ENCODE peak calls at places on chromosomes 2 and 18, in six cellular contexts. K is CD8-positive, alpha-beta T cell; A is testis; H is sigmoid colon; M is A549; F is uterus. O is an unnamed sample.

GRCh38 chr2:240230424-240230945 is 90.0 kb upstream of the OTOS start:
- DNase-seq in M (no peak), K (no peak), H (peak; percentile 46), F (no peak), A (peak; percentile 9), O (no peak)

GRCh38 chr2:225930687-225931086 is 531.2 kb downstream of the NYAP2 start:
- DNase-seq in M (no peak), K (no peak), F (no peak), H (no peak), A (no peak), O (no peak)

GRCh38 chr2:208025814-208026184 is 472 bp upstream of the PLEKHM3 start:
- DNase-seq in H (no peak), K (no peak), A (peak; percentile 23), F (no peak), M (no peak), O (no peak)

GRCh38 chr18:67634631-67635338 is 118.3 kb upstream of the DSEL start:
- DNase-seq in A (no peak), K (no peak), H (no peak), M (no peak), F (no peak), O (no peak)

GRCh38 chr2:122843503-122843902 is 1088.1 kb downstream of the TSN start:
- DNase-seq in H (no peak), F (no peak), M (no peak), K (no peak), A (no peak), O (no peak)

GRCh38 chr2:16218651-16219050 is 278.3 kb downstream of the MYCN start:
- DNase-seq in K (no peak), F (no peak), M (peak; percentile 29), H (no peak), A (peak; percentile 59), O (no peak)

GRCh38 chr2:101057051-101057933 is 55.2 kb downstream of the RPL31 start:
- DNase-seq in M (no peak), F (no peak), H (no peak), A (no peak), K (no peak), O (no peak)

GRCh38 chr2:33347856-33348255 is 128.6 kb upstream of the RASGRP3 start:
- DNase-seq in H (no peak), F (no peak), K (no peak), A (no peak), M (no peak), O (no peak)

GRCh38 chr2:128626758-128627515 is 308.3 kb upstream of the HS6ST1 start:
- DNase-seq in K (no peak), A (no peak), F (no peak), M (no peak), H (peak; percentile 33), O (no peak)

GRCh38 chr2:233892793-233893192 is 24.4 kb upstream of the TRPM8 start:
- DNase-seq in M (peak; percentile 5), F (no peak), H (no peak), K (no peak), A (no peak), O (no peak)

GRCh38 chr18:33201509-33201926 is 239.0 kb downstream of the CCDC178 start:
- DNase-seq in K (no peak), H (no peak), M (peak; percentile 6), F (no peak), A (peak; percentile 51), O (no peak)

GRCh38 chr2:20803974-20804373 is 18.9 kb downstream of the LDAH start:
- DNase-seq in H (no peak), K (no peak), F (no peak), A (no peak), M (no peak), O (no peak)

GRCh38 chr2:28488858-28489575 is 6.8 kb upstream of the PLB1 start:
- DNase-seq in A (no peak), K (no peak), M (no peak), H (no peak), F (no peak), O (no peak)

GRCh38 chr2:100780203-100781008 is 39.5 kb upstream of the NPAS2 start:
- DNase-seq in F (no peak), A (no peak), H (no peak), K (no peak), M (peak; percentile 25), O (no peak)

GRCh38 chr2:104026726-104027125 is 827.2 kb upstream of the POU3F3 start:
- DNase-seq in K (no peak), A (no peak), M (no peak), H (no peak), F (no peak), O (no peak)

GRCh38 chr2:231922945-231923344 is 3.3 kb downstream of the NPPC start:
- DNase-seq in M (no peak), H (no peak), A (no peak), F (no peak), K (no peak), O (no peak)

GRCh38 chr2:119431976-119432881 is 575 bp downstream of the TMEM37 start:
- DNase-seq in F (no peak), K (no peak), A (no peak), H (peak; percentile 77), M (no peak), O (no peak)

GRCh38 chr2:226835420-226835795 is 446 bp upstream of the RHBDD1 start:
- DNase-seq in M (no peak), F (no peak), K (peak; percentile 8), H (peak; percentile 77), A (no peak), O (peak; percentile 5)

GRCh38 chr2:1550658-1551316 is 137.5 kb downstream of the TPO start:
- DNase-seq in H (peak; percentile 75), F (peak; percentile 62), K (peak; percentile 16), M (peak; percentile 46), A (peak; percentile 74), O (no peak)

GRCh38 chr18:54712758-54713157 is 115.5 kb upstream of the RAB27B start:
- DNase-seq in M (no peak), F (no peak), K (no peak), H (no peak), A (no peak), O (no peak)

DNA sequence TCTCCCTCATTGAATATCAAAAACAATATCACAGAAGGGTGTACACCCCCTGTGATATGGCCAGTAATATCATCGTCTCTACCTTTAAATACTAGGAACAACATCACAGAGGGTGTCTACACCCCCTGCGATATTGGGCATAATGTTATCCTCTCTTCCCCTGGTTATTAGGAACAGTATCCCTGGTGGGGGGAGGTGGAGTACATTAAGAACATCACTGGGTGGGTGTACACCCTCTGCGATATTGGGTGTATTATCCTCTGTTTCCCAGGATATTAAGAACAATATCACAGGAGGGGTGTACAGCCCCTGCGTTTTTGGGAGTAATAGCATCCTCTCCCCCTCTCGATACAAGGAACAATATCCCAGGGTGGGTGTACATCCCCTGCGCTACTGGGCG is 1932.8 kb downstream of the SUCLG1 start:
- DNase-seq in A (no peak), F (no peak), M (no peak), H (no peak), K (no peak), O (no peak)
- H3K9me3 ChIP-seq in A (no peaks in the 10 kb centered on the region), F (no peaks in the 10 kb centered on the region), M (peaks cover 8% of the 10 kb centered on the region), H (no peaks in the 10 kb centered on the region), K (no peaks in the 10 kb centered on the region), O (no peaks in the 10 kb centered on the region)

GRCh38 chr2:117982376-117983033 is 31.4 kb downstream of the CCDC93 start:
- DNase-seq in A (no peak), M (no peak), H (no peak), F (no peak), K (no peak), O (no peak)

GRCh38 chr2:117983040-117983439 is 30.8 kb downstream of the CCDC93 start:
- DNase-seq in A (no peak), M (no peak), K (no peak), H (no peak), F (no peak), O (no peak)

GRCh38 chr2:117980783-117981676 is 32.8 kb downstream of the CCDC93 start:
- DNase-seq in F (no peak), K (no peak), M (peak; percentile 48), H (no peak), A (no peak), O (no peak)

GRCh38 chr2:117980381-117980780 is 33.5 kb downstream of the CCDC93 start:
- DNase-seq in M (no peak), F (no peak), K (no peak), A (no peak), H (no peak), O (no peak)

DNA sequence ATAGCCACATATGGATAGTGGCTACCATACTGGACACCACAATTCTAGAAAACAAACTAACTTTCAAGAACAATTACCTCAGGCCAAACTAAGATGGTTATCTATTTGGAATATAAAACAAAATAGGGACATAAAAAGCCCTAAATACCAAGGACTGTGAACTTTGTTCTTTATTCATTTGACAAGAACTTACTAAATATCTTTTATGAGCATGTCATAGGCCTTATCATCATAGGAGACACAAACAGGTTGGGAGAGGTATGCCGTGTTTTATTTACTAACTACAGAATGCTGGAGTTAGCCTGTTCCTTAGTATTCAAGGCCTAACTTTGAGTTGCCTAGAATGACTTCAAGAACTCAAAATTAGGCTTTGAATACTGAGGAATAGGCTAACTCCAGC is 32.1 kb downstream of the CCDC93 start:
- DNase-seq in H (no peak), K (no peak), F (no peak), A (no peak), M (no peak), O (no peak)
- H3K4me1 ChIP-seq in H (peaks cover 8% of the 10 kb centered on the region), K (no peaks in the 10 kb centered on the region), F (no peaks in the 10 kb centered on the region), A (no peaks in the 10 kb centered on the region), M (peaks cover 36% of the 10 kb centered on the region), O (peaks cover 8% of the 10 kb centered on the region)

GRCh38 chr2:44928660-44929471 is 12.6 kb upstream of the SIX3 start:
- DNase-seq in M (no peak), F (no peak), A (no peak), K (no peak), H (no peak), O (no peak)

GRCh38 chr2:44929680-44930273 is 11.7 kb upstream of the SIX3 start:
- DNase-seq in M (no peak), H (no peak), F (no peak), K (no peak), A (no peak), O (no peak)

GRCh38 chr2:44932079-44932478 is 9.4 kb upstream of the SIX3 start:
- DNase-seq in H (peak; percentile 28), K (no peak), F (no peak), M (no peak), A (no peak), O (no peak)

GRCh38 chr2:44931177-44931795 is 10.2 kb upstream of the SIX3 start:
- DNase-seq in H (no peak), F (no peak), M (no peak), K (no peak), A (no peak), O (no peak)

DNA sequence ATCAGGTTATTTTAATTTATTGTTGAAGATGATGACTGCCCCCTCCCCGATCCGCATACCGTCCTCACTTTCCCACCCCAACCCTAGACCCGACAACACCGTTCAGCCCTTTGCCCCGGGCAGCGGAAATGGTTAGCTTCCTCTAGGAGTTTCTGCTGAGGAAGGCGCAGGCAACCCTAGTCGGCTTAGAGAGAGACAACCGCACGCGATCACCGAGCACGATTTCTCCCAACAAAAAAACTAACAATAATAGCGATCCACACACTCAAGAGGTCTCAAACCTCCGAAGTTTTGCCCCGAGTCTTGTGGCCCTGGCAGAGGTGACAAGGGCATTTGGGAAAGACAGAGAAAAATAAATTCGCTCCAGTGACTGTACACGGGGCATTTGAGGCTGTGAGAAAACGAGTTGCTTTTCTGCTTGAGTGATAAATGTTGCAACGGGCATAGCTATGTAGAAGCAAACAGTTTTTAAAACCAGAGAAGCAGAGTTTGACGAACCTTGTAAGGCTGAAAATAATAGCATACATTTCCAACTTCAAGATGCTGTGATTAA is 11.2 kb upstream of the SIX3 start:
- DNase-seq in A (no peak), K (no peak), M (no peak), F (no peak), H (no peak), O (no peak)
- H3K9me3 ChIP-seq in A (no peaks in the 10 kb centered on the region), K (no peaks in the 10 kb centered on the region), M (no peaks in the 10 kb centered on the region), F (no peaks in the 10 kb centered on the region), H (no peaks in the 10 kb centered on the region), O (no peaks in the 10 kb centered on the region)

GRCh38 chr2:98771771-98772521 is 41.0 kb upstream of the MGAT4A start:
- DNase-seq in F (no peak), M (no peak), K (peak; percentile 36), A (no peak), H (no peak), O (no peak)
- H3K4me1 ChIP-seq in F (no peaks in the 10 kb centered on the region), M (peaks cover 13% of the 10 kb centered on the region), K (peaks cover 67% of the 10 kb centered on the region), A (peaks cover 13% of the 10 kb centered on the region), H (peaks cover 4% of the 10 kb centered on the region), O (no peaks in the 10 kb centered on the region)